ENCODE peak calls at places on chromosome 6, in nine cellular contexts. D, O, K, H, Z, B, F, I and L are unnamed samples.

GRCh38 chr6:52495859-52496396 is 75.8 kb downstream of the EFHC1 start:
- DNase-seq in Z (no peak), F (no peak), K (no peak), O (no peak), H (no peak), B (no peak), D (no peak), I (no peak), L (no peak)

GRCh38 chr6:155693573-155694428 is 238.2 kb upstream of the NOX3 start:
- DNase-seq in F (no peak), B (no peak), D (no peak), O (no peak), K (no peak), I (no peak), H (no peak), Z (no peak), L (peak)

GRCh38 chr6:145017516-145017915 is 717.8 kb downstream of the EPM2A start:
- DNase-seq in O (no peak), K (peak), Z (no peak), H (no peak), D (no peak), B (no peak), F (no peak), I (no peak), L (no peak)

GRCh38 chr6:164528539-164528938 is 780.9 kb downstream of the C6orf118 start:
- DNase-seq in B (no peak), F (no peak), Z (no peak), I (no peak), K (no peak), D (no peak), H (no peak), O (no peak), L (no peak)

GRCh38 chr6:158149641-158150040 is 18.4 kb downstream of the SERAC1 start:
- DNase-seq in I (no peak), K (peak), Z (no peak), O (peak), H (peak), B (no peak), F (peak), D (no peak), L (no peak)

GRCh38 chr6:75619230-75619899 is 17.7 kb downstream of the SENP6 start:
- DNase-seq in F (no peak), O (no peak), B (no peak), K (no peak), H (no peak), I (no peak), Z (no peak), D (no peak), L (no peak)

GRCh38 chr6:140178550-140179334 is 804.3 kb upstream of the CITED2 start:
- DNase-seq in H (peak), O (no peak), I (no peak), Z (no peak), D (no peak), K (peak), B (peak), F (peak), L (no peak)

GRCh38 chr6:165184192-165184979 is 125.0 kb downstream of the C6orf118 start:
- DNase-seq in Z (no peak), K (peak), B (peak), H (no peak), F (peak), O (no peak), D (no peak), I (no peak), L (no peak)

GRCh38 chr6:101613556-101613955 is 220.0 kb downstream of the GRIK2 start:
- DNase-seq in F (no peak), Z (no peak), O (no peak), B (no peak), H (no peak), K (no peak), I (no peak), D (no peak), L (peak)

GRCh38 chr6:120587381-120587780 is 746.9 kb downstream of the TBC1D32 start:
- DNase-seq in B (no peak), D (no peak), K (no peak), I (no peak), Z (no peak), F (no peak), O (no peak), H (no peak), L (no peak)
- TF ChIP-seq CTCF in B (no peak), D (no peak), K (no peak), I (no peak), Z (no peak), F (no peak), O (no peak), H (no peak), L (no peak)

DNA sequence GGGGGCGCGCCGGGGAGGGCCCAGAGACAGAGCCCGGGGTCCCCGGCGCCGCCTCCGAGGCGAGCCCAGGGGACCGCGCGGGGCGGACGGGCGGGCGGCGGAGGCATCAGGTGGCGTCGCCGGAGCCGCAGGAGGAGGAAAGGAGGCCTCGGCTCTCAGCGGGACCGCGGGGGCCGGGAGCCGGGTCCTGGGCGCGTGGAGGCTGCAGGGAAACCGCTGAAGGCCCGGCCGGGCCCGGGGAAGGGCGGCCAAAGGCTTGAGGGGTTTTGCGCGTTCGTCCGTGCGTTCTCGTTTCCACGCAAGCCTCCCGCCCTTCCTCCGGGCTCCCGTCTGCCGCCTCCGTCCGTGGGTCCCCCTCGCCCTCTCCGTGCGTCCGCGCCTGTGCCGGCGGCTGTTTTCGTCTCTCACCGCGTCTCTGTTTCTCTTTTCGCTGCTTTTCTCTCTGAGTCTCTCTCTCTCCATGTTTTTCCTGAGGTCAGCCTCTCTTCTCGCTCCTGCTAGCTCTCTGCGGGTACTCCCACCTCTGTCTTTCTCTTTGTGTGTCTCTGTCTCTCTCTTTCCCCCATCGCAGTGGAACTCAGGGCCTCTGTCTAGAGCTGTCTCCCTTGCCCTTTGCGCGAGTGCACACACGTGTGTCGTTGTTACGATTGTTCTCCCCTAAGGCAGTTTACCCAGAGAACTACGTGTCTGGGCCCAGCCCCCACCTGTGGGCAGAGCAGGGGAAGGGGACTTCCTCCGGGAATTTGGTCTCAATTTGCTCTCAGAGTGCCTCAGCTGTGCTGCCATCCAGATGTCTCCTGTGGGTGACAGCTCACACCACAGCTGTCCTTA is 2.1 kb downstream of the IRF4 start:
- DNase-seq in D (no peak), F (no peak), H (no peak), B (no peak), Z (no peak), O (no peak), K (no peak), I (no peak), L (no peak)
- H3K4me3 ChIP-seq in D (peak), F (no peak), H (peak), B (no peak), Z (peak), O (no peak), K (no peak), I (no peak), L (peak)

DNA sequence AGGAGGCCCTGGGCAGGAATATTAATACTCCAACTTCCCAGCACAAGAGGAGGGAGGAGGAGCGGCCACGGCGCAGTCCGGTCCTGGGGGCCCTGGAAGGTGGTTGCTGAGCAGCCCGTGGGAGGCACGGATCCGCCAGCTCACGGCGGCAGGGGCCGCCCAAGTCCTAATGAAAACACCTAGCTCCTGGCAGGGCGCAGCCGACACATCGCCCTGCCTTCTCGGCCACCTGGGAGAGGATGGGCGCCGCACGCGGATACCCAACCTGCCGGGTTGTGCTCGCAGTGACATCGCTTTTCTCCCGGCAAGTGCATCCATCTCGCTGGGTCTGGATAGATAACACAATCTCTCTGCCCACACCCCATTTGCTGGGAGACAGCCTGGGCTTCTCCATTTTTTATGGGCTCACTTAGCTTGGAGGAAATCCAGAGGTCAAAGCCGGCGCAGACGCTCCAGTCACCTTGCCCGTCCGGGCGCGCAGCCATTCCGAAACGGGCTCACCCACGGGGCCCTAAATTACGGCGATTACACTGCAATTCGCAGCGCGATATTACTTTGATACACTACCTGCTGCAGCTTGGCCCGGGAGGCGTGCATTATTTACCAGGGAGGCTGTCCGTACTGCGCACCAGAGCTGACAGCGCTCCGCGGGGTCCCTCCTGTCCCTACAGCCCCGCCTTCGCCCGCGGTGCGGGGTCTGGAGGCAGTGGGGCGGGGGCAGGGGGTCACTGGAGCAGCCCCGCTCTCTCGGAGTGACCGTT is 36.2 kb upstream of the CCDC167 start:
- DNase-seq in D (no peak), K (no peak), F (no peak), O (no peak), Z (no peak), I (no peak), B (no peak), H (no peak), L (no peak)
- TF ChIP-seq CTCF in D (no peak), K (no peak), F (no peak), O (no peak), Z (no peak), I (no peak), B (no peak), H (peak), L (peak)

GRCh38 chr6:109187399-109188114 is 92.2 kb downstream of the CEP57L1 start:
- DNase-seq in F (peak), K (peak), H (no peak), D (peak), B (peak), Z (peak), I (peak), O (peak), L (no peak)

GRCh38 chr6:109183109-109183508 is 87.8 kb downstream of the CEP57L1 start:
- DNase-seq in D (no peak), O (no peak), Z (no peak), I (no peak), F (no peak), K (no peak), B (no peak), H (no peak), L (no peak)

GRCh38 chr6:109188115-109188411 is 92.8 kb downstream of the CEP57L1 start:
- DNase-seq in D (no peak), I (no peak), B (no peak), H (no peak), F (no peak), K (no peak), Z (no peak), O (no peak), L (no peak)

GRCh38 chr6:109184638-109185037 is 89.3 kb downstream of the CEP57L1 start:
- DNase-seq in B (no peak), F (no peak), O (no peak), H (no peak), K (no peak), D (no peak), Z (no peak), I (no peak), L (no peak)

GRCh38 chr6:109186012-109186411 is 90.7 kb downstream of the CEP57L1 start:
- DNase-seq in I (no peak), B (no peak), O (no peak), K (no peak), Z (no peak), H (no peak), F (no peak), D (no peak), L (no peak)
- H3K4me3 ChIP-seq in I (no peak), B (no peak), O (no peak), K (no peak), Z (no peak), H (no peak), F (no peak), D (no peak), L (no peak)

DNA sequence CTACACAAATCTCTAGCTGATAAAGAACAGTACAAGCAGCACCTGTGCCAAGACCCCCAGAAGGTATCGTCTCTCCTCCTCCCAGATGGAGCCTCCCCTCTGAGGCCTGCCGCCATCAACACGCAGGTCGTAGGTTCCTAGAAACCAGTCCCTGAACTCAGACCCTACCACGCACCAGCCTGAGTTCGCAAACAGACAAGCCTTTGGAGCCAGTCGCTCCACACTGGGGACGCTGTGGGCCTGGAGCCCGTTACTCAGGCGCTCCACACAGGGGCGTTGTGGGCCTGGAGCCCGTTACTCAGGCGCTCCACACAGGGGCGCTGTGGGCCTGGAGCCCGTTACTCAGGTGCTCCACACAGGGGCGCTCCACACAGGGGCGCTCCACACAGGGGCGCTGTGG is 263.3 kb downstream of the THBS2 start:
- DNase-seq in H (no peak), Z (no peak), I (no peak), D (no peak), O (no peak), K (no peak), B (no peak), F (no peak), L (no peak)
- TF ChIP-seq CTCF in H (no peak), Z (no peak), I (no peak), D (no peak), O (no peak), K (no peak), B (no peak), F (no peak), L (no peak)

GRCh38 chr6:96814581-96814980 is 22.7 kb downstream of the GPR63 start:
- DNase-seq in K (no peak), H (no peak), F (no peak), D (no peak), Z (no peak), I (no peak), B (no peak), O (no peak), L (no peak)

GRCh38 chr6:96821034-96821433 is 16.2 kb downstream of the GPR63 start:
- DNase-seq in O (no peak), I (no peak), Z (no peak), K (no peak), H (no peak), D (no peak), F (no peak), B (no peak), L (no peak)

GRCh38 chr6:96812077-96812703 is 25.1 kb downstream of the GPR63 start:
- DNase-seq in D (no peak), I (peak), H (no peak), F (peak), O (no peak), K (peak), Z (no peak), B (no peak), L (no peak)

GRCh38 chr6:96811670-96812069 is 25.6 kb downstream of the GPR63 start:
- DNase-seq in Z (no peak), F (no peak), K (no peak), I (no peak), O (no peak), H (no peak), D (no peak), B (no peak), L (no peak)

DNA sequence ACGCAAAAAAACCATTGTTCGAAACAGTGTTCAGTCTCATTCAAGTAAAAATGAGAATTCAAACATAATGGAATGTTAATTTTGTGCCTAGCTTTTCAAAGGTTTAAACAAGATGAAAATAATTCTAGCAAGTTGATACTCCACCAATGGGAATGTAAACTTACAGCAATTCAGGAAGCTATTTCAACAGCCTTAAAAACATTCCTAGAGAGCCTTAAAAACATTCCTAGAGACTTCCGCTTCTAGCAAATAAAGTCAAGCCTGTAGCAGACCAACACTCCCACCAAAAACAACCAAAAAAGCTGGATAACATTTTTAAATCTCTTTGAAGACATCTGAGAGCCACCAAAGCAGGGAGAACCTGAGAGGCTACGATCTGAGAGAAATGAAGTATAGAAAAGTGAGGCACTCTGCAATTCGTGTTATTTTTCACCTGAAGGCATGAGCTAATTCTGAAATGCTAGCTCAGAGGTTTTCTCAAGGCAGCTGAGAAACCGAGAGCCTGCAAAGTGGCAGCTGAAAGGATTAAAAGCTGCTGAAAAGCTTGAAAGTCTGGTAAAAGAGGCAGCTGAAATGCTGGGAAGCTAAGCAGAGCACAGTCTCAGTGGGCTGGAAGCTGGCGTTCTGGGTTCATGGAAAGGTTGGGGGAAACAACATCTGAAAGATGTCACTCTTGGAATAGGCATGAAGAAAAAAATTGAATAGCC is 20.9 kb downstream of the GPR63 start:
- DNase-seq in D (no peak), I (no peak), Z (no peak), H (no peak), K (no peak), B (no peak), F (no peak), O (no peak), L (no peak)
- H3K4me3 ChIP-seq in D (no peak), I (no peak), Z (no peak), H (peak), K (no peak), B (no peak), F (no peak), O (no peak), L (no peak)

DNA sequence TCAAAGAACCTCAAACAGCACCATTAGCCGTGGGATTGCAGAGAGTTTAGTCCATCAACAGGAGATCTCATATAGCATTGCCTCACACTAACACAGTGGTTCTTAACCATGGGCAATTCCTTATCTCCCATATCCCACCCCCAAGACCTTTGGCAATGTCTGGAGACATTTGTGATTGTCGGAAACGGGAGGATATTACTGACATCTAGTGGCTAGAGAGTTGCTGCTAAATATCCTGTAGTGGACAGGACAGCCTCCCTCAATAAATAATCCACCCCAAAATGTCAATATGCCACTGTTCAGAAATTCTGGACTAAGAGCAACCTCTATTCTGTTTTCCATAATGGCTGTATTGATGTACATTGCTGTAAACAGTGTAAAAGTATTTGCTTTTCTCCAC is 210.1 kb upstream of the CCN2 start:
- DNase-seq in K (peak), H (peak), F (peak), Z (no peak), O (peak), B (no peak), I (peak), D (no peak), L (peak)
- TF ChIP-seq CTCF in K (peak), H (peak), F (peak), Z (peak), O (peak), B (peak), I (peak), D (peak), L (peak)

GRCh38 chr6:41547799-41548097 is 1.6 kb downstream of the FOXP4 start:
- DNase-seq in D (no peak), B (no peak), F (no peak), Z (no peak), K (no peak), O (no peak), H (no peak), I (no peak), L (no peak)

GRCh38 chr6:41546866-41547798 is 951 bp downstream of the FOXP4 start:
- DNase-seq in O (peak), H (peak), I (no peak), K (peak), Z (peak), B (no peak), D (peak), F (peak), L (no peak)

GRCh38 chr6:41549673-41550072 is 3.5 kb downstream of the FOXP4 start:
- DNase-seq in I (no peak), K (no peak), D (no peak), O (no peak), H (no peak), F (no peak), B (no peak), Z (no peak), L (no peak)

GRCh38 chr6:41548098-41548840 is 2.1 kb downstream of the FOXP4 start:
- DNase-seq in H (no peak), B (no peak), F (no peak), Z (no peak), K (no peak), D (no peak), I (no peak), O (no peak), L (no peak)

GRCh38 chr6:41548841-41549642 is 2.9 kb downstream of the FOXP4 start:
- DNase-seq in K (no peak), Z (no peak), B (no peak), D (no peak), F (no peak), H (no peak), I (no peak), O (no peak), L (no peak)
- H3K4me3 ChIP-seq in K (no peak), Z (no peak), B (no peak), D (peak), F (no peak), H (no peak), I (peak), O (no peak), L (no peak)

GRCh38 chr6:54695815-54696214 is 150.8 kb upstream of the FAM83B start:
- DNase-seq in H (no peak), D (no peak), I (no peak), B (no peak), K (no peak), O (no peak), F (no peak), Z (no peak), L (no peak)

GRCh38 chr6:54698974-54699373 is 147.6 kb upstream of the FAM83B start:
- DNase-seq in D (no peak), O (no peak), K (no peak), Z (no peak), B (no peak), I (no peak), F (no peak), H (no peak), L (no peak)

GRCh38 chr6:54694928-54695532 is 151.5 kb upstream of the FAM83B start:
- DNase-seq in F (no peak), B (no peak), Z (no peak), O (no peak), D (no peak), I (no peak), H (no peak), K (no peak), L (no peak)

GRCh38 chr6:54700158-54700557 is 146.4 kb upstream of the FAM83B start:
- DNase-seq in B (no peak), H (no peak), O (no peak), Z (no peak), D (no peak), I (no peak), K (no peak), F (no peak), L (no peak)

GRCh38 chr6:54697423-54697822 is 149.1 kb upstream of the FAM83B start:
- DNase-seq in F (no peak), D (no peak), Z (no peak), O (no peak), H (no peak), K (peak), I (no peak), B (no peak), L (no peak)
- TF ChIP-seq CTCF in F (no peak), D (no peak), Z (no peak), O (no peak), H (peak), K (peak), I (peak), B (peak), L (peak)